ENCODE peak calls at places on chromosomes 13 and 19, in six cellular contexts. A is stimulated activated CD4-positive, alpha-beta T cell treated with anti-CD3 and anti-CD28 coated beads, Interleukin-1b, Interleukin-23, amount 100 ng/mL, for 1 hour; L is right lobe of liver; Z is HS-27A; G is B cell; R is activated T-cell treated with anti-CD3 and anti-CD28 coated beads, Interleukin-2, amount 50 U/mL, for 1 hour. E is an unnamed sample.

GRCh38 chr13:68046900-68047299 is 816.8 kb upstream of the PCDH9 start:
- DNase-seq in R (no peak), G (no peak), Z (no peak), L (no peak), A (no peak), E (no peak)

GRCh38 chr19:30857388-30857787 is 485.2 kb downstream of the ZNF536 start:
- DNase-seq in R (no peak), A (no peak), L (no peak), G (no peak), Z (no peak), E (no peak)

GRCh38 chr19:18932216-18932841 is 8.7 kb downstream of the HOMER3 start:
- DNase-seq in Z (no peak), L (peak; percentile 72), G (peak; percentile 76), A (peak; percentile 83), R (peak; percentile 84), E (peak; percentile 71)

GRCh38 chr19:6772028-6772865 is at the start of gene VAV1:
- DNase-seq in R (peak; percentile 78), G (peak; percentile 93), Z (no peak), A (peak; percentile 63), L (peak; percentile 65), E (peak; percentile 92)

GRCh38 chr19:48878219-48879024 is 6.2 kb downstream of the PPP1R15A start:
- DNase-seq in R (peak; percentile 38), Z (no peak), G (no peak), A (no peak), L (no peak), E (no peak)

GRCh38 chr13:23866420-23867026 is 22.7 kb downstream of the MIPEP start:
- DNase-seq in R (no peak), L (no peak), G (no peak), A (no peak), Z (no peak), E (no peak)

GRCh38 chr19:30029721-30030510 is 87.9 kb downstream of the URI1 start:
- DNase-seq in Z (peak; percentile 2), G (no peak), A (no peak), L (no peak), R (no peak), E (peak; percentile 80)

GRCh38 chr19:1168877-1169791 is 4.9 kb downstream of the SBNO2 start:
- DNase-seq in L (peak; percentile 89), G (no peak), Z (no peak), R (no peak), A (no peak), E (no peak)

GRCh38 chr19:29446331-29446730 is 79.5 kb upstream of the VSTM2B start:
- DNase-seq in R (no peak), L (no peak), A (no peak), G (no peak), Z (no peak), E (no peak)

GRCh38 chr19:40223135-40223822 is 3.2 kb downstream of the CCNP start:
- DNase-seq in R (peak; percentile 62), Z (no peak), L (no peak), A (peak; percentile 14), G (no peak), E (no peak)

GRCh38 chr13:67238277-67238859 is 8.2 kb upstream of the PCDH9 start:
- DNase-seq in Z (no peak), G (no peak), R (no peak), A (no peak), L (no peak), E (no peak)

E was measured in GM06990.